ENCODE peak calls at places on chromosome 20, in eight cellular contexts. One of them, this sample, is unnamed.

GRCh38 chr20:24631173-24631505 is 161.7 kb downstream of the SYNDIG1 start:
- DNase-seq in GM12865: no peak
- DNase-seq in lung: no peak
- DNase-seq in fibroblast of pulmonary artery: no peak
- DNase-seq in choroid plexus epithelial cell: no peak
- DNase-seq in breast epithelium: no peak
- DNase-seq in brain microvascular endothelial cell: no peak
- DNase-seq in endodermal cell: no peak
- DNase-seq in this sample: no peak

GRCh38 chr20:38170914-38171300 is 5.8 kb upstream of the TGM2 start:
- DNase-seq in choroid plexus epithelial cell: no peak
- DNase-seq in breast epithelium: no peak
- DNase-seq in GM12865: no peak
- DNase-seq in endodermal cell: no peak
- DNase-seq in lung: no peak
- DNase-seq in brain microvascular endothelial cell: peak; percentile 61
- DNase-seq in fibroblast of pulmonary artery: no peak
- DNase-seq in this sample: no peak

GRCh38 chr20:50632236-50632635 is 59.1 kb downstream of the RIPOR3 start:
- DNase-seq in fibroblast of pulmonary artery: no peak
- DNase-seq in GM12865: no peak
- DNase-seq in choroid plexus epithelial cell: no peak
- DNase-seq in brain microvascular endothelial cell: no peak
- DNase-seq in breast epithelium: no peak
- DNase-seq in endodermal cell: no peak
- DNase-seq in lung: no peak
- DNase-seq in this sample: no peak

GRCh38 chr20:38806855-38807655 is 1.6 kb downstream of the PPP1R16B start:
- DNase-seq in fibroblast of pulmonary artery: no peak
- DNase-seq in choroid plexus epithelial cell: no peak
- DNase-seq in brain microvascular endothelial cell: no peak
- DNase-seq in breast epithelium: no peak
- DNase-seq in endodermal cell: peak; percentile 67
- DNase-seq in lung: no peak
- DNase-seq in GM12865: peak; percentile 69
- DNase-seq in this sample: no peak

GRCh38 chr20:32292548-32292947 is 15.1 kb downstream of the KIF3B start:
- DNase-seq in GM12865: no peak
- DNase-seq in endodermal cell: no peak
- DNase-seq in brain microvascular endothelial cell: no peak
- DNase-seq in lung: no peak
- DNase-seq in breast epithelium: no peak
- DNase-seq in choroid plexus epithelial cell: no peak
- DNase-seq in fibroblast of pulmonary artery: no peak
- DNase-seq in this sample: no peak

GRCh38 chr20:4950841-4951240 is 50.5 kb downstream of the SLC23A2 start:
- DNase-seq in brain microvascular endothelial cell: no peak
- DNase-seq in lung: no peak
- DNase-seq in breast epithelium: no peak
- DNase-seq in fibroblast of pulmonary artery: no peak
- DNase-seq in GM12865: no peak
- DNase-seq in choroid plexus epithelial cell: no peak
- DNase-seq in endodermal cell: no peak
- DNase-seq in this sample: no peak

GRCh38 chr20:16415079-16415478 is 158.2 kb downstream of the KIF16B start:
- DNase-seq in lung: no peak
- DNase-seq in brain microvascular endothelial cell: no peak
- DNase-seq in breast epithelium: no peak
- DNase-seq in GM12865: no peak
- DNase-seq in choroid plexus epithelial cell: peak; percentile 62
- DNase-seq in fibroblast of pulmonary artery: peak; percentile 65
- DNase-seq in endodermal cell: no peak
- DNase-seq in this sample: no peak

GRCh38 chr20:37559312-37560027 is 31.8 kb upstream of the BLCAP start:
- DNase-seq in lung: no peak
- DNase-seq in choroid plexus epithelial cell: no peak
- DNase-seq in brain microvascular endothelial cell: no peak
- DNase-seq in breast epithelium: no peak
- DNase-seq in GM12865: no peak
- DNase-seq in endodermal cell: no peak
- DNase-seq in fibroblast of pulmonary artery: no peak
- DNase-seq in this sample: no peak

GRCh38 chr20:49318430-49319203 is 40.8 kb upstream of the ZNFX1 start:
- DNase-seq in fibroblast of pulmonary artery: no peak
- DNase-seq in breast epithelium: no peak
- DNase-seq in lung: no peak
- DNase-seq in endodermal cell: peak; percentile 76
- DNase-seq in choroid plexus epithelial cell: no peak
- DNase-seq in brain microvascular endothelial cell: no peak
- DNase-seq in GM12865: no peak
- DNase-seq in this sample: no peak

GRCh38 chr20:650954-651353 is 2.0 kb downstream of the SRXN1 start:
- DNase-seq in endodermal cell: peak; percentile 63
- DNase-seq in brain microvascular endothelial cell: peak; percentile 12
- DNase-seq in lung: no peak
- DNase-seq in choroid plexus epithelial cell: peak; percentile 37
- DNase-seq in breast epithelium: no peak
- DNase-seq in fibroblast of pulmonary artery: peak; percentile 35
- DNase-seq in GM12865: no peak
- DNase-seq in this sample: no peak

GRCh38 chr20:16349518-16350295 is 223.5 kb downstream of the KIF16B start:
- DNase-seq in lung: no peak
- DNase-seq in GM12865: no peak
- DNase-seq in breast epithelium: no peak
- DNase-seq in choroid plexus epithelial cell: peak; percentile 23
- DNase-seq in brain microvascular endothelial cell: peak; percentile 32
- DNase-seq in endodermal cell: no peak
- DNase-seq in fibroblast of pulmonary artery: peak; percentile 4
- DNase-seq in this sample: no peak

GRCh38 chr20:33945391-33946079 is 48.2 kb upstream of the RALY start:
- DNase-seq in choroid plexus epithelial cell: peak; percentile 81
- DNase-seq in endodermal cell: no peak
- DNase-seq in lung: no peak
- DNase-seq in fibroblast of pulmonary artery: peak; percentile 82
- DNase-seq in brain microvascular endothelial cell: peak; percentile 42
- DNase-seq in breast epithelium: no peak
- DNase-seq in GM12865: no peak
- DNase-seq in this sample: no peak

GRCh38 chr20:45727044-45727443 is 4.9 kb downstream of the SPINT4 start:
- DNase-seq in breast epithelium: no peak
- DNase-seq in GM12865: peak; percentile 20
- DNase-seq in endodermal cell: no peak
- DNase-seq in choroid plexus epithelial cell: peak; percentile 10
- DNase-seq in fibroblast of pulmonary artery: no peak
- DNase-seq in lung: no peak
- DNase-seq in brain microvascular endothelial cell: no peak
- DNase-seq in this sample: no peak

GRCh38 chr20:13910492-13910891 is 79.9 kb downstream of the SEL1L2 start:
- DNase-seq in GM12865: no peak
- DNase-seq in brain microvascular endothelial cell: no peak
- DNase-seq in fibroblast of pulmonary artery: peak; percentile 0
- DNase-seq in endodermal cell: no peak
- DNase-seq in breast epithelium: no peak
- DNase-seq in choroid plexus epithelial cell: no peak
- DNase-seq in lung: no peak
- DNase-seq in this sample: no peak
- TF ChIP-seq CTCF in GM12865: no peak
- TF ChIP-seq CTCF in brain microvascular endothelial cell: no peak
- TF ChIP-seq CTCF in fibroblast of pulmonary artery: no peak
- TF ChIP-seq CTCF in endodermal cell: no peak
- TF ChIP-seq CTCF in breast epithelium: no peak
- TF ChIP-seq CTCF in choroid plexus epithelial cell: no peak
- TF ChIP-seq CTCF in lung: no peak
- TF ChIP-seq CTCF in this sample: no peak

GRCh38 chr20:8536219-8536618 is 404.2 kb downstream of the PLCB1 start:
- DNase-seq in GM12865: no peak
- DNase-seq in fibroblast of pulmonary artery: no peak
- DNase-seq in choroid plexus epithelial cell: no peak
- DNase-seq in breast epithelium: no peak
- DNase-seq in brain microvascular endothelial cell: no peak
- DNase-seq in endodermal cell: no peak
- DNase-seq in lung: no peak
- DNase-seq in this sample: no peak

GRCh38 chr20:8545212-8545611 is 413.1 kb downstream of the PLCB1 start:
- DNase-seq in GM12865: no peak
- DNase-seq in choroid plexus epithelial cell: no peak
- DNase-seq in brain microvascular endothelial cell: peak; percentile 18
- DNase-seq in fibroblast of pulmonary artery: peak; percentile 57
- DNase-seq in endodermal cell: no peak
- DNase-seq in lung: no peak
- DNase-seq in breast epithelium: no peak
- DNase-seq in this sample: no peak

GRCh38 chr20:8542115-8542486 is 410.0 kb downstream of the PLCB1 start:
- DNase-seq in choroid plexus epithelial cell: no peak
- DNase-seq in fibroblast of pulmonary artery: no peak
- DNase-seq in endodermal cell: no peak
- DNase-seq in GM12865: no peak
- DNase-seq in lung: no peak
- DNase-seq in breast epithelium: no peak
- DNase-seq in brain microvascular endothelial cell: no peak
- DNase-seq in this sample: no peak

GRCh38 chr20:8535403-8536003 is 403.4 kb downstream of the PLCB1 start:
- DNase-seq in fibroblast of pulmonary artery: peak; percentile 30
- DNase-seq in lung: no peak
- DNase-seq in choroid plexus epithelial cell: peak; percentile 34
- DNase-seq in endodermal cell: peak; percentile 54
- DNase-seq in brain microvascular endothelial cell: no peak
- DNase-seq in breast epithelium: no peak
- DNase-seq in GM12865: peak; percentile 32
- DNase-seq in this sample: no peak

DNA sequence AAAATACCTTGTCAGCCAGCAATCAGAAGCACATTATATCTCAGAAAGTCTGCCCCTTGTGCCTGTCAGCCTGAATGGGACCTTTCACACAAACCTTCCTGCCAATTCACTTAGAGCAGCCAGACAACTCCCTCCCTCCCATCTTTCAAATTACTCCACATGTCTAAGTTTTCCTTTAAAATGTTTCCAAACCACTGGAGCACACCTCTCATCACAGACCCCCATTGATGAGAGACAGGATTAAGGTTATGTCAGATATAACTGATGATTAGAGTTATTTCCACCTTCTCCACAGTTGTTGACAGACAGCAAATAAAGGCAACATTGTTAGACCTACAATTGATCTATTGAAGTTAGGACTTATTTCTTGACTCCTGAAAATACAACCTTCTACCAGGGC is 408.4 kb downstream of the PLCB1 start:
- DNase-seq in choroid plexus epithelial cell: no peak
- DNase-seq in fibroblast of pulmonary artery: no peak
- DNase-seq in breast epithelium: no peak
- DNase-seq in endodermal cell: no peak
- DNase-seq in brain microvascular endothelial cell: no peak
- DNase-seq in lung: no peak
- DNase-seq in GM12865: no peak
- DNase-seq in this sample: no peak
- H3K4me3 ChIP-seq in choroid plexus epithelial cell: no peak overlapping the region
- H3K4me3 ChIP-seq in fibroblast of pulmonary artery: no peak overlapping the region
- H3K4me3 ChIP-seq in breast epithelium: no peak overlapping the region
- H3K4me3 ChIP-seq in endodermal cell: no peak overlapping the region
- H3K4me3 ChIP-seq in brain microvascular endothelial cell: no peak overlapping the region
- H3K4me3 ChIP-seq in lung: no peak overlapping the region
- H3K4me3 ChIP-seq in GM12865: no peak overlapping the region
- H3K4me3 ChIP-seq in this sample: no peak overlapping the region

GRCh38 chr20:63223121-63223825 is 7.3 kb upstream of the YTHDF1 start:
- DNase-seq in choroid plexus epithelial cell: peak; percentile 50
- DNase-seq in GM12865: peak; percentile 48
- DNase-seq in breast epithelium: no peak
- DNase-seq in fibroblast of pulmonary artery: peak; percentile 46
- DNase-seq in brain microvascular endothelial cell: no peak
- DNase-seq in endodermal cell: peak; percentile 89
- DNase-seq in lung: no peak
- DNase-seq in this sample: no peak

GRCh38 chr20:63223826-63224207 is 7.9 kb upstream of the YTHDF1 start:
- DNase-seq in lung: no peak
- DNase-seq in brain microvascular endothelial cell: no peak
- DNase-seq in GM12865: no peak
- DNase-seq in choroid plexus epithelial cell: no peak
- DNase-seq in endodermal cell: no peak
- DNase-seq in breast epithelium: no peak
- DNase-seq in fibroblast of pulmonary artery: no peak
- DNase-seq in this sample: no peak

GRCh38 chr20:63226020-63226943 is 9.4 kb upstream of the BIRC7 start:
- DNase-seq in fibroblast of pulmonary artery: no peak
- DNase-seq in breast epithelium: no peak
- DNase-seq in GM12865: no peak
- DNase-seq in brain microvascular endothelial cell: no peak
- DNase-seq in lung: no peak
- DNase-seq in endodermal cell: peak; percentile 71
- DNase-seq in choroid plexus epithelial cell: no peak
- DNase-seq in this sample: no peak

GRCh38 chr20:63225082-63225454 is 9.1 kb upstream of the YTHDF1 start:
- DNase-seq in brain microvascular endothelial cell: no peak
- DNase-seq in fibroblast of pulmonary artery: no peak
- DNase-seq in endodermal cell: no peak
- DNase-seq in lung: no peak
- DNase-seq in GM12865: no peak
- DNase-seq in choroid plexus epithelial cell: no peak
- DNase-seq in breast epithelium: no peak
- DNase-seq in this sample: no peak

DNA sequence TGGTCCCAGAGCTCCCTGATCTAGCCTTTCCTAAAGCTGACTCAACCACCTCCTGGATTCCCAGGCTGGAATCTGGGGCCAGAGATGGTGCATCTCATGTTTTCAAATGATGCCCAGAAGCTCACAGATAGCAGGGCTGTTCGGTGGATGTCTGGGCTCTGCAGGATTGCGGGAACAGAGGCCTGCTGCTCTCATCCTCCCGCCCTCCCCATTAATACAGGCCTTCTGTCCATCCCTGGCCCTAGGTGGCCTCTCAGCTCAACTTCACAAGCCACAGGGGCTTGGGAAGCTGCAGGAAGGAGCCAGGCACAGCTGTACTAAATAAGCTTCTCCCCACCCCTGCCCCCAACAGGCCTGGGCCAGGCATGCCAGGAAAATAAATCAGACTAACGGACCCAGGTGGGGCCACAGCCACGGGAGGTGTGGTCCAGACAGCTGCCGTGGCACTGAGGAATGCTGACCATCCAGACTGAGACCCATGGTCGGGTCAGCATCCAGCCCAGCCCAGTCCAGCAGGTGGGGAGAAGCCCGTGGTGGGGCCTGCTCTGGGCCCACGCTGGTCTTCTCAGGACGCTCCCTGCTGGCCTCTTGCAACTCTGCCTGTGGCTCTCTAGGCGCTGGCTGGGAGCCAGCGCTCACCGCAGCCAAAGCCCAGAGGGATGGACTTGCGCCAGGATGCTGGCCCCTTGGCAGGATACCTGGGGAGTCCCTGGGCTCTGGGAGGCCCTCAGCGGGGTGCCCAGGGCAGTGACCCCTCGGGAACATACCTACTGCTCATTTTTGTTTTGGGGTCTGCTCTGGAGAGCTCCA is 8.5 kb upstream of the YTHDF1 start:
- DNase-seq in endodermal cell: peak; percentile 71
- DNase-seq in brain microvascular endothelial cell: peak; percentile 27
- DNase-seq in fibroblast of pulmonary artery: peak; percentile 46
- DNase-seq in lung: no peak
- DNase-seq in breast epithelium: no peak
- DNase-seq in GM12865: no peak
- DNase-seq in choroid plexus epithelial cell: peak; percentile 76
- DNase-seq in this sample: no peak
- TF ChIP-seq CTCF in endodermal cell: peak; percentile 49
- TF ChIP-seq CTCF in brain microvascular endothelial cell: peak; percentile 56
- TF ChIP-seq CTCF in fibroblast of pulmonary artery: peak; percentile 31
- TF ChIP-seq CTCF in lung: no peak
- TF ChIP-seq CTCF in breast epithelium: no peak
- TF ChIP-seq CTCF in GM12865: no peak
- TF ChIP-seq CTCF in choroid plexus epithelial cell: peak; percentile 48
- TF ChIP-seq CTCF in this sample: peak; percentile 54

GRCh38 chr20:10490706-10491105 is 55.6 kb downstream of the SLX4IP start:
- DNase-seq in brain microvascular endothelial cell: no peak
- DNase-seq in lung: no peak
- DNase-seq in fibroblast of pulmonary artery: no peak
- DNase-seq in GM12865: no peak
- DNase-seq in choroid plexus epithelial cell: peak; percentile 58
- DNase-seq in endodermal cell: peak; percentile 91
- DNase-seq in breast epithelium: no peak
- DNase-seq in this sample: no peak
- H3K4me3 ChIP-seq in brain microvascular endothelial cell: no peak overlapping the region
- H3K4me3 ChIP-seq in lung: no peak overlapping the region
- H3K4me3 ChIP-seq in fibroblast of pulmonary artery: no peak overlapping the region
- H3K4me3 ChIP-seq in GM12865: no peak overlapping the region
- H3K4me3 ChIP-seq in choroid plexus epithelial cell: no peak overlapping the region
- H3K4me3 ChIP-seq in endodermal cell: peak overlapping the region; percentile 2
- H3K4me3 ChIP-seq in breast epithelium: no peak overlapping the region
- H3K4me3 ChIP-seq in this sample: no peak overlapping the region

This sample was measured in retinal pigment epithelial cell.